ENCODE peak calls at places on chromosomes 11 and 22, in nine cellular contexts. N, Q, E, P, S, H, Y, I and B are unnamed samples.

GRCh38 chr22:44735518-44736428 is 16.6 kb upstream of the ARHGAP8 start:
- DNase-seq in Q (peak), Y (peak), I (peak), S (no peak), E (peak), N (no peak), P (no peak), H (peak), B (peak)

GRCh38 chr11:22432331-22433065 is 94.3 kb downstream of the SLC17A6 start:
- DNase-seq in Y (no peak), I (peak), E (peak), P (peak), N (no peak), H (peak), Q (peak), S (no peak), B (no peak)

GRCh38 chr11:18046116-18046777 is at the start of gene TPH1:
- DNase-seq in S (no peak), P (no peak), E (peak), Q (peak), Y (peak), N (peak), H (peak), I (peak), B (peak)

GRCh38 chr22:29994941-29995340 is 85.3 kb upstream of the HORMAD2 start:
- DNase-seq in I (no peak), H (no peak), Y (no peak), Q (peak), E (peak), P (no peak), N (no peak), S (no peak), B (no peak)

GRCh38 chr11:59706518-59707285 is 6.9 kb downstream of the OR10V1 start:
- DNase-seq in I (no peak), N (no peak), Q (peak), H (no peak), P (no peak), S (peak), E (peak), Y (peak), B (peak)

GRCh38 chr11:72750086-72750485 is 2.1 kb downstream of the ARAP1 start:
- DNase-seq in E (no peak), P (peak), S (no peak), N (no peak), I (no peak), H (no peak), Y (no peak), Q (no peak), B (no peak)

GRCh38 chr11:2090172-2091111 is 48.7 kb downstream of the IGF2 start:
- DNase-seq in N (no peak), E (no peak), S (no peak), Y (peak), P (peak), H (no peak), I (no peak), Q (no peak), B (no peak)

GRCh38 chr11:134764367-134764766 is 352.3 kb upstream of the B3GAT1 start:
- DNase-seq in S (no peak), P (no peak), Y (no peak), N (no peak), I (no peak), Q (no peak), H (no peak), E (no peak), B (no peak)

GRCh38 chr22:50303848-50304527 is 3.5 kb downstream of the PLXNB2 start:
- DNase-seq in I (no peak), S (no peak), N (no peak), H (peak), Q (no peak), E (no peak), Y (peak), P (no peak), B (no peak)

GRCh38 chr22:27405672-27406388 is 395.7 kb downstream of the MN1 start:
- DNase-seq in N (no peak), S (no peak), P (no peak), E (no peak), H (peak), Q (peak), I (peak), Y (peak), B (peak)

GRCh38 chr22:25929479-25929878 is 187.5 kb downstream of the MYO18B start:
- DNase-seq in N (no peak), S (no peak), Q (no peak), P (no peak), I (no peak), E (no peak), Y (no peak), H (no peak), B (no peak)

GRCh38 chr11:99015634-99016454 is 4.9 kb upstream of the CNTN5 start:
- DNase-seq in N (no peak), Q (peak), P (no peak), S (peak), H (no peak), I (no peak), E (peak), Y (no peak), B (peak)

GRCh38 chr11:115873813-115874212 is 369.6 kb upstream of the CADM1 start:
- DNase-seq in H (no peak), N (no peak), Y (no peak), I (no peak), Q (no peak), S (no peak), P (no peak), E (no peak), B (no peak)

GRCh38 chr11:8224161-8224591 is 39.5 kb downstream of the LMO1 start:
- DNase-seq in P (no peak), I (no peak), E (no peak), Y (no peak), Q (no peak), H (no peak), N (no peak), S (no peak), B (no peak)

GRCh38 chr11:75768112-75768908 is at the start of gene DGAT2:
- DNase-seq in N (no peak), E (peak), Q (peak), Y (peak), H (peak), I (peak), P (peak), S (no peak), B (peak)

GRCh38 chr22:36366291-36366708 is 21.5 kb downstream of the MYH9 start:
- DNase-seq in P (no peak), Y (no peak), S (no peak), Q (peak), E (no peak), N (peak), I (peak), H (no peak), B (no peak)

GRCh38 chr11:61507962-61508824 is at the start of gene LRRC10B:
- DNase-seq in S (no peak), P (no peak), Y (no peak), H (no peak), I (no peak), N (no peak), E (no peak), Q (no peak), B (no peak)

GRCh38 chr22:31211504-31211861 is 615 bp upstream of the LIMK2 start:
- DNase-seq in S (no peak), Q (no peak), H (no peak), E (no peak), I (no peak), P (no peak), Y (no peak), N (no peak), B (no peak)

GRCh38 chr22:31215018-31215535 is 3.0 kb downstream of the LIMK2 start:
- DNase-seq in Y (no peak), E (no peak), H (no peak), Q (no peak), I (no peak), P (no peak), S (no peak), N (no peak), B (no peak)

GRCh38 chr22:31210830-31211503 is 1.1 kb upstream of the LIMK2 start:
- DNase-seq in S (no peak), E (no peak), I (peak), H (peak), Y (no peak), P (no peak), Q (no peak), N (no peak), B (no peak)

GRCh38 chr22:31211862-31212730 is at the start of gene LIMK2:
- DNase-seq in N (peak), H (peak), S (peak), I (peak), Q (peak), Y (peak), E (peak), P (peak), B (peak)

GRCh38 chr22:31212783-31213626 is 907 bp downstream of the LIMK2 start:
- DNase-seq in H (peak), P (no peak), Y (no peak), S (no peak), Q (no peak), E (no peak), I (no peak), N (no peak), B (no peak)
- H3K27ac ChIP-seq in H (peak), P (peak), Y (peak), S (no peak), Q (peak), E (no peak), I (peak), N (peak), B (peak)

GRCh38 chr11:119389611-119390254 is 8.2 kb upstream of the USP2 start:
- DNase-seq in S (no peak), Q (no peak), H (no peak), E (no peak), I (no peak), Y (no peak), P (no peak), N (no peak), B (no peak)
- TF ChIP-seq CTCF in S (peak), Q (peak), H (no peak), E (peak), I (peak), Y (peak), P (no peak), N (no peak), B (peak)

DNA sequence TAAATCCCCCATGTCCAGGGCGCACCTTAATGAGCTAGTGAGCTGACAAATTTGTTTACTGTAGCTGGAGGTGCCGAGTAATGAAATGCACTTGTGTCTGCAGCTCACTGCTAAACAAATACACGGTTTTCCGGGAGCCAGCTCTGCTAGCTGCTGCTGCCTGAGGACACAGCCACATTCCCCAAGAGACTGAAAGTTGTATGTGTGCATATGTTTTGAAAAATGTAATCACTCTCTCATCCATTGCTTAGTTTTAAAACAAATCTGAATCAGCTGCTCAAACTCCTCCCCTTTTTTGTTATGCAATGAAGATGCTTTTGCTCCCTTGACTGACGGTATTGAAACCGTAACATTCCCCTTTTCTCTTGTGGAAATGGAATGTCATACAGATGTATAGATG is 62.4 kb upstream of the NNMT start:
- DNase-seq in S (no peak), P (no peak), N (no peak), I (no peak), E (no peak), Y (no peak), Q (peak), H (no peak), B (no peak)
- H3K27ac ChIP-seq in S (no peak), P (no peak), N (no peak), I (no peak), E (no peak), Y (no peak), Q (no peak), H (no peak), B (no peak)

DNA sequence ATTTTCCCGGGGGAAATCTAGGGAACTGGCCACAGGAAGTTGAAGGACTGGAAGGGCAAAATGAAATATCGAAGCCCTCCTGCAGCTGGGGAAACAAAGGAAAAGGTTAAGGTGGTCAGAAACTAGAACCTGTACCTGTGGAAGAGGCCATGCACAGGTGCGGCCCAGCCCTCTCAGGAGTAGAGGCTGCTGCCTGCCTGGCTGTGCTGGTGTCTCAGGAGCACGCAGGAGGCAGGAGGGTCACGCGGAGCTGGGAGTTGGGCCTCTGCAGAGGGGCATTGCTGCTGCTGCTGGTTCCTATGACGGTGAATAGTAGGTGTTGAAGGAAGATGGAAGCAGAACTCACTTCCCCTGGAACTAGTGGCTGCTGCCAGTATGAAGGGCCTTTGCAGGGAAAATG is 425.7 kb downstream of the NTM start:
- DNase-seq in N (no peak), Y (no peak), S (no peak), H (no peak), I (no peak), E (no peak), P (no peak), Q (no peak), B (no peak)
- TF ChIP-seq CTCF in N (no peak), Y (no peak), S (no peak), H (no peak), I (no peak), E (no peak), P (no peak), Q (no peak), B (no peak)

GRCh38 chr11:102964867-102965266 is 9.3 kb upstream of the MMP13 start:
- DNase-seq in N (no peak), Q (no peak), P (no peak), I (no peak), S (no peak), Y (no peak), E (no peak), H (no peak), B (no peak)
- H3K27ac ChIP-seq in N (no peak), Q (no peak), P (no peak), I (no peak), S (no peak), Y (no peak), E (no peak), H (no peak), B (no peak)

GRCh38 chr22:43455861-43456260 is 44.0 kb downstream of the MPPED1 start:
- DNase-seq in H (no peak), E (no peak), S (no peak), P (no peak), Y (no peak), I (no peak), Q (no peak), N (no peak), B (no peak)
- TF ChIP-seq CTCF in H (no peak), E (no peak), S (no peak), P (no peak), Y (no peak), I (no peak), Q (no peak), N (no peak), B (no peak)

GRCh38 chr11:94134651-94135512 is 6.2 kb downstream of the PANX1 start:
- DNase-seq in S (peak), H (peak), Q (peak), I (peak), N (peak), Y (peak), E (peak), P (no peak), B (peak)
- H3K27ac ChIP-seq in S (peak), H (peak), Q (peak), I (peak), N (peak), Y (peak), E (peak), P (peak), B (peak)

DNA sequence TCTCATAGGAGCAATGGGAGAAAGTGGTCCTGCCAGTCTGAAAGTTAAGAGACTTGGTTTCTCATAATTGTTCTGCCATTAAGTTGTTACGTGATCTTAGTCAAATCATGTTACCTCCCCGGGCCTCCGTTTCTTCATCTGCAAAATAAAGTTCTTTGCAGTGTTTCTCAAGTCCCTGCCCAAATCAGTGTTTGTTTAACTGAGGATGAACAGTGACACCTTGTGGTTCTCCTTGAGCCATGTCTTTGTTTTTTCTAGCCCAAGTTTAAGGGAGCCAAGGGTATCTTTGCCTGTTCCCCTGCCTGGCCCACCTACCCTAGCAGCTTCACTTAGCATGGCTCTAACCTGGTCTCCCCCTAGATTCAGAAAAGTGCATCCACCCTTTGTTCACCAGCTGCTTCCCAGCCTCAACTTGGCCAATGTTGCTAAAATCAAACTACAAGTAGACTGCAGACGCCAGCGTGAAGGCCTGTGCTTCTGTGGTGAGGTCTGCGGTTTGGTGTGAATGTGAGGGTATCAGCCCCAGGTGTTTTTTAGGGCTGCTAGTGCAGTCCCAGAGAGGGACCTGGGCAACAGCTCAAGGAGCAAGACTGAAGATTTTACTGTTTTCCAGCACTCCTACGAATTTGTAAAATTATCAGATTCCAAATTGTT is 35.5 kb downstream of the FZD4 start:
- DNase-seq in E (peak), S (peak), P (no peak), H (peak), Y (no peak), I (no peak), Q (peak), N (no peak), B (peak)
- TF ChIP-seq CTCF in E (peak), S (peak), P (peak), H (peak), Y (peak), I (peak), Q (peak), N (peak), B (peak)